ENCODE peak calls at places on chromosome 14, in five cellular contexts. I is sigmoid colon, F is ovary, O is A549, A is suprapubic skin. W is an unnamed sample.

GRCh38 chr14:55433880-55434804 is 6.3 kb downstream of the TBPL2 start:
- DNase-seq in F (no peak), O (no peak), I (no peak), A (no peak), W (no peak)

GRCh38 chr14:91466192-91466591 is 43.9 kb downstream of the PPP4R3A start:
- DNase-seq in A (no peak), I (no peak), O (no peak), F (no peak), W (no peak)

GRCh38 chr14:85542623-85543022 is 12.7 kb downstream of the FLRT2 start:
- DNase-seq in A (no peak), F (no peak), I (no peak), O (no peak), W (no peak)

GRCh38 chr14:99189201-99189801 is 82.7 kb downstream of the BCL11B start:
- DNase-seq in O (no peak), A (no peak), F (no peak), I (no peak), W (no peak)

GRCh38 chr14:92457018-92457565 is 56.5 kb upstream of the RIN3 start:
- DNase-seq in I (no peak), A (no peak), O (no peak), F (no peak), W (no peak)

GRCh38 chr14:34713122-34713680 is 1.2 kb downstream of the CFL2 start:
- DNase-seq in O (no peak), I (no peak), F (no peak), A (no peak), W (no peak)

GRCh38 chr14:61802010-61802621 is 39.9 kb downstream of the SNAPC1 start:
- DNase-seq in A (no peak), O (no peak), F (no peak), I (no peak), W (no peak)

GRCh38 chr14:77375164-77375950 is 1.5 kb downstream of the TMED8 start:
- DNase-seq in I (no peak), O (no peak), A (no peak), F (no peak), W (no peak)

GRCh38 chr14:64637735-64638473 is 66.3 kb upstream of the PLEKHG3 start:
- DNase-seq in F (no peak), I (no peak), A (no peak), O (no peak), W (no peak)

GRCh38 chr14:90168425-90169105 is 87.8 kb upstream of the PSMC1 start:
- DNase-seq in F (no peak), A (no peak), I (no peak), O (no peak), W (no peak)

GRCh38 chr14:64990291-64990690 is 3.6 kb downstream of the FNTB start:
- DNase-seq in O (no peak), I (no peak), F (no peak), A (no peak), W (no peak)

GRCh38 chr14:68451676-68452387 is 341.0 kb downstream of the ZFP36L1 start:
- DNase-seq in O (peak; percentile 36), A (no peak), F (no peak), I (peak; percentile 74), W (peak; percentile 80)

GRCh38 chr14:41872906-41873305 is 266.2 kb downstream of the LRFN5 start:
- DNase-seq in O (no peak), A (no peak), F (no peak), I (no peak), W (no peak)

GRCh38 chr14:71372411-71372838 is 465.2 kb downstream of the PCNX1 start:
- DNase-seq in A (no peak), O (peak; percentile 61), I (no peak), F (no peak), W (no peak)

GRCh38 chr14:68941820-68942219 is 37.3 kb downstream of the ACTN1 start:
- DNase-seq in F (no peak), A (no peak), O (peak; percentile 95), I (peak; percentile 83), W (no peak)

GRCh38 chr14:65940056-65940735 is 527.7 kb downstream of the FUT8 start:
- DNase-seq in F (no peak), I (no peak), O (peak; percentile 51), A (no peak), W (no peak)

GRCh38 chr14:97329701-97330100 is 532.5 kb downstream of the VRK1 start:
- DNase-seq in A (no peak), F (no peak), I (no peak), O (no peak), W (no peak)

GRCh38 chr14:49512147-49512551 is 74.0 kb downstream of the RPS29 start:
- DNase-seq in O (peak; percentile 21), A (no peak), I (no peak), F (no peak), W (no peak)

GRCh38 chr14:63707216-63707615 is 20.6 kb downstream of the SGPP1 start:
- DNase-seq in O (no peak), F (no peak), A (no peak), I (no peak), W (no peak)

GRCh38 chr14:65170768-65171251 is 68.5 kb upstream of the MAX start:
- DNase-seq in I (no peak), F (no peak), A (no peak), O (peak; percentile 57), W (no peak)

GRCh38 chr14:67077914-67078313 is 111.3 kb upstream of the GARIN2 start:
- DNase-seq in A (no peak), I (no peak), F (no peak), O (no peak), W (no peak)

GRCh38 chr14:48690349-48690748 is 895.8 kb downstream of the RPS29 start:
- DNase-seq in F (no peak), A (no peak), O (peak; percentile 1), I (no peak), W (no peak)

GRCh38 chr14:98210045-98210678 is 1061.8 kb downstream of the BCL11B start:
- DNase-seq in O (no peak), F (no peak), I (no peak), A (no peak), W (no peak)

GRCh38 chr14:76754586-76754985 is 6.7 kb upstream of the VASH1 start:
- DNase-seq in F (no peak), O (no peak), I (no peak), A (no peak), W (no peak)

GRCh38 chr14:70303528-70304293 is 55.8 kb downstream of the COX16 start:
- DNase-seq in F (no peak), A (no peak), I (no peak), O (no peak), W (no peak)

GRCh38 chr14:58133739-58134138 is 18.3 kb downstream of the ARMH4 start:
- DNase-seq in F (no peak), O (peak; percentile 32), I (no peak), A (no peak), W (no peak)

GRCh38 chr14:61471297-61471980 is 150.1 kb downstream of the PRKCH start:
- DNase-seq in O (no peak), A (no peak), F (no peak), I (no peak), W (no peak)

DNA sequence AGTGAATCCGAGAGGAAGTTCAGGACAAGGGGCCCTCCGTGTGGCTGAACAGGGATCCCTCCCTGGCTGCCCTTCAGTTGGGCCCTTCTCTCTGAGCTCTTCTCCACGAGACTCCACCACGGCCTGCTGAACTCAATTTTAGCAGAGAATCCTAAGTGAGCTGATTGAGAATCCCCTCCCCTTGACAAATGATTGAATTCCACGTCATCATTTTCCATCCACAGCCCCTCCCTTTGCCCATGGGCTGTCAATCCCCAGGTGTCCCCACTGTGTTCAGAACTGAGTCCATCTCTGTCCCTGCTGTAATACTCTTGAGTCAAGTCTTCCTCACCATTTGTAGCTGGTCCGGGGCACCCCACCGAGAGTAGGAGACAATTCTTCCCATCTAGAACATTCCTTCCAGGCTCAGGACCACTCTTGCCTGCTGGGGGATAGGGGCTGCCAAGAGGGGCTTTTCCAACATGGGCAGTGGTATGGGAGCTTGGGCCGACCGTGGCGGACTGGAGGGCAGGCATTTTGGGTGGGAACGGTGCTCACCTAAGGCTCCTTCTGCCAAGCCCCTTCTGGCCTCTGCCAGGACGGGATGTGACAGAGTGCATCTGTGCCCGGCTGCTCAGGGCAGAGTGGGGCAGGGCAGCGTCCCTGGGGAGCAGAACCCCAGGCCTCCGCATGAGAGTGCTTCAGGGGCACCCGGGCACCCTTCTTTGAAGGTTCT is 218.0 kb upstream of the RTL1 start:
- DNase-seq in F (no peak), A (no peak), I (peak; percentile 53), O (no peak), W (peak; percentile 2)
- TF ChIP-seq POLR2A in F (no peak), A (no peak), I (no peak), O (no peak), W (no peak)

GRCh38 chr14:73696466-73697390 is 17.5 kb downstream of the PNMA1 start:
- DNase-seq in I (no peak), O (peak; percentile 61), A (no peak), F (no peak), W (no peak)
- TF ChIP-seq EP300 in I (no peak), O (no peak), A (no peak), F (no peak), W (no peak)

DNA sequence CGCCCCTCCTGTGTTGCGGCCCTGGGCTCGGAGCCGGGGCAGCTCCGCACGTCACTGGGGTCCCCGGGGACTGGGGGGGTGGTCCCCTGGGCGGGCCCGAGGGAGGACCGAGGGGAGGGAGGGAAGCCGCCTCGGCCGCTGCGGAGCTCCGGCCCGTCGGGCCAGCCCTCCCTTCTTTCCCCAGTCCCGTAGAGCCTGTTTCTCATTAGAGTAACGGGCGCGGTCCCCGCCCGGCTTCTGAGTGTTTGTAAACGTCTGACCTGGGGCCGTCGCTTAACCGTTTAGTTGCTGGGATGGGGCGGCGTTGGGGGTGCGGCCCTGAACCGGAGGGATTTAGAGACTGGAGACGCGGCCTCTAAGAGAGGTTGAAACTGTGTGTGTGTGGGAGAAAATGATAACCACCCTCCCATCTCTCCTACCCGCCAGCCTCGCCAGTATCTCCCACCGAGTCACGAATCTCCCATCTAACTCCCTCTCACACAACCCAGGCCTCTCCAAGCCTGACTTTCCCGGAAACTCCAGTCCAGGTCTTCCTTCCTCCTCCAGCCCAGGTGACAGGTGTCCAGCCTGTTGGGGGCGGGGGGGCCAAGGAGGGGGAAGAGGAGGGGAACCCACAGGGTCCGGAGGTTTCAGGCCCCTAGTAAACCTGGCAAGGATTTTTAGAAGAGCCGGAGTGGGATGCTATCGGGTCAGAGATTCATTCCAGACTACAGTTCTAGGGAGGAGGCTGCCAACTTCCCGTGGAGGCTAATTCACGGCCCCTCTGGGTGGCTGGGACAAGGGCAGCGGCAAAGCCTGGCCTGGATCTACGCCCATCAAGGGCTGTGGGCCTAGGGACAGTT is 1.1 kb upstream of the NFATC4 start:
- DNase-seq in O (peak; percentile 84), I (peak; percentile 96), F (peak; percentile 97), A (peak; percentile 95), W (peak; percentile 84)
- TF ChIP-seq POLR2A in O (no peak), I (peak; percentile 56), F (peak; percentile 79), A (no peak), W (peak; percentile 55)

DNA sequence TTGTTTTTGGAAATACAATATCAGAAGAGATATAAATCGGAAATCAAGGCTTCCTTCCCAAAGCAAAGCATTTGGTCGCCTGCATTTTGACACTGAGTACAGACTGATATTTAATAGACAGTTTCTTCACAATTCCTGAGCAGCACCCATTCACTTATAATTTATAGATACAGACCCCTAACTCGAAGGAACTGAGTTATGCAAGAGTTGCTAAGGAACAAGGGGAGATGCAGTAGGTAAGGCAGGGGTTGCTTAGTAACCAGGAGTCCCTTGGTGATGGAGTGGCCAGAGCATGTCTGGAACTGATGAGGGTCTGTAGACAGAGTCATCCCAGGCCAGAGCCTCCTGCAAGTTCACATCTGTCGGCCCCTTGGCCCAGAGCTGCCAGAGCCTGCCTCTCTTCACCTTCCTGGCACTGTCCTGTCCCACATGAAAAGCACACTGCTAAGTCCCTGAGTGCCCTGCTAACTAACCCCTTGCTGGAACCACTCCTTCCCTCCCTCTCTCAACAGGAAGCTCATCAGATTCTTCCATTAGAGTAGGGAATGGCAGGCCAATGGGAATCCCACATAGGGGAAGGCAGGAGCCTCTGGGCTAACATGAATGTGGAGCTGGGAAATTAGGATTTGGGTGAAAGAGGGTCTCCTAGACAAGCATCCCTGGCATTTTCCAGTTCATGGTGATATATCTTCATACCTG is 3.6 kb upstream of the DHRS2 start:
- DNase-seq in I (no peak), F (no peak), A (no peak), O (no peak), W (no peak)
- TF ChIP-seq EP300 in I (no peak), F (no peak), A (no peak), O (no peak), W (no peak)